ENCODE peak calls at places on chromosomes 6 and 20, in five cellular contexts. T is bronchial epithelial cell, S is psoas muscle, A is AG04449, Y is transverse colon. M is an unnamed sample.

GRCh38 chr6:37433657-37434271 is 743 bp downstream of the CMTR1 start:
- DNase-seq in S (peak), A (no peak), T (no peak), Y (no peak), M (no peak)

GRCh38 chr6:10441004-10441654 is 26.3 kb upstream of the TFAP2A start:
- DNase-seq in T (peak), S (no peak), A (peak), Y (no peak), M (peak)

GRCh38 chr6:72564231-72564630 is 57.6 kb upstream of the KCNQ5 start:
- DNase-seq in T (no peak), Y (no peak), S (no peak), A (no peak), M (no peak)

GRCh38 chr20:33964431-33964830 is 29.3 kb upstream of the RALY start:
- DNase-seq in A (no peak), T (no peak), S (no peak), Y (no peak), M (no peak)

GRCh38 chr20:35497780-35498189 is 31.7 kb downstream of the C20orf173 start:
- DNase-seq in A (no peak), Y (peak), T (no peak), S (peak), M (no peak)

GRCh38 chr6:134585529-134585873 is 267.6 kb upstream of the SGK1 start:
- DNase-seq in Y (no peak), A (no peak), T (no peak), S (no peak), M (no peak)

GRCh38 chr6:24004062-24004461 is 122.0 kb upstream of the NRSN1 start:
- DNase-seq in Y (no peak), A (no peak), T (peak), S (no peak), M (no peak)

GRCh38 chr20:50277064-50277415 is 86.4 kb downstream of the CEBPB start:
- DNase-seq in T (no peak), A (no peak), S (no peak), Y (no peak), M (no peak)

GRCh38 chr6:119170427-119171407 is 92.3 kb upstream of the FAM184A start:
- DNase-seq in S (no peak), T (peak), Y (no peak), A (no peak), M (no peak)

GRCh38 chr20:52996130-52996529 is 24.0 kb downstream of the TSHZ2 start:
- DNase-seq in S (no peak), A (no peak), T (no peak), Y (no peak), M (no peak)

GRCh38 chr20:52996726-52997125 is 24.6 kb downstream of the TSHZ2 start:
- DNase-seq in T (no peak), A (no peak), S (no peak), Y (no peak), M (no peak)

GRCh38 chr20:52998268-52998667 is 26.1 kb downstream of the TSHZ2 start:
- DNase-seq in T (no peak), Y (no peak), S (no peak), A (no peak), M (no peak)

GRCh38 chr20:53001502-53002301 is 29.5 kb downstream of the TSHZ2 start:
- DNase-seq in T (no peak), A (no peak), Y (no peak), S (no peak), M (no peak)

DNA sequence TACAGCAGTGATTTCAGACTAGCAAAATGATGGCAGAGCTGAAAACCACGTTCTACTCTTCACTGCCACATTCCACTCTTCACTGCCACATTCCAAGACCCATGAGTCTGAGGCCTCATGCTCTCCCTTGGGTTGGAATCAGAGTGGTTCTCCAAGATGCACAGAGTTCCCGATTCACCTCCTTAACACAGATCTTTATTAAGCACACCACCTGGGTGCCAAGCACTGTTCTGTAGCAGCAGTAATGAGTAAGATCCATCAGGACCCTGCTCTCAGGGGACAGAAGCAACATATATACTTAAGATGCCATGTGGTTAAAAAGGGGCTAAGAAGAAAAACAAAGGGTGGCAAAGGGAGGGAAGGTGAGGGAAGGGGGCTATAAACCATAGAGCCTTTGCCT is 26.9 kb downstream of the TSHZ2 start:
- DNase-seq in S (no peak), T (no peak), Y (no peak), A (no peak), M (no peak)
- TF ChIP-seq CTCF in S (no peak), T (no peak), Y (no peak), A (no peak), M (no peak)

GRCh38 chr6:18680842-18681241 is 293.7 kb downstream of the RNF144B start:
- DNase-seq in A (no peak), S (no peak), T (peak), Y (no peak), M (no peak)
- TF ChIP-seq CTCF in A (no peak), S (no peak), T (peak), Y (no peak), M (peak)

GRCh38 chr6:73798592-73798991 is 102.6 kb downstream of the CD109 start:
- DNase-seq in Y (peak), A (peak), T (peak), S (peak), M (peak)
- TF ChIP-seq CTCF in Y (no peak), A (peak), T (peak), S (peak), M (peak)

GRCh38 chr20:18737140-18737539 is 76.4 kb upstream of the SCP2D1 start:
- DNase-seq in A (no peak), S (no peak), T (no peak), Y (no peak), M (no peak)
- TF ChIP-seq CTCF in A (no peak), S (no peak), T (no peak), Y (no peak), M (no peak)